ENCODE peak calls at places on chromosomes 2 and 18, in six cellular contexts. One of them, this sample, is unnamed.
A peak's percentile ranks its signal among the peaks of the same experiment; 100 is the strongest.

GRCh38 chr2:193738892-193739291 is 1544.2 kb upstream of the TMEFF2 start:
- DNase-seq in HepG2: no peak
- DNase-seq in GM12878: no peak
- DNase-seq in K562: no peak
- DNase-seq in A549: no peak
- DNase-seq in endothelial cell of umbilical vein: no peak
- DNase-seq in this sample: no peak

GRCh38 chr2:162706770-162707169 is 131.8 kb downstream of the KCNH7 start:
- DNase-seq in HepG2: no peak
- DNase-seq in A549: no peak
- DNase-seq in endothelial cell of umbilical vein: no peak
- DNase-seq in K562: no peak
- DNase-seq in GM12878: no peak
- DNase-seq in this sample: no peak

GRCh38 chr2:26086155-26086634 is 52.3 kb downstream of the RAB10 start:
- DNase-seq in endothelial cell of umbilical vein: peak; percentile 59
- DNase-seq in GM12878: peak; percentile 42
- DNase-seq in A549: no peak
- DNase-seq in K562: no peak
- DNase-seq in HepG2: no peak
- DNase-seq in this sample: peak; percentile 49

GRCh38 chr2:66897181-66897580 is 462.3 kb downstream of the MEIS1 start:
- DNase-seq in HepG2: no peak
- DNase-seq in A549: no peak
- DNase-seq in GM12878: no peak
- DNase-seq in K562: no peak
- DNase-seq in endothelial cell of umbilical vein: no peak
- DNase-seq in this sample: no peak

GRCh38 chr2:18924905-18925691 is 335.7 kb upstream of the NT5C1B start:
- DNase-seq in endothelial cell of umbilical vein: no peak
- DNase-seq in HepG2: no peak
- DNase-seq in A549: no peak
- DNase-seq in GM12878: no peak
- DNase-seq in K562: no peak
- DNase-seq in this sample: no peak

GRCh38 chr2:195500878-195501277 is 156.1 kb upstream of the SLC39A10 start:
- DNase-seq in endothelial cell of umbilical vein: no peak
- DNase-seq in A549: no peak
- DNase-seq in GM12878: no peak
- DNase-seq in HepG2: no peak
- DNase-seq in K562: no peak
- DNase-seq in this sample: no peak

GRCh38 chr2:16716051-16716450 is 50.4 kb upstream of the CYRIA start:
- DNase-seq in GM12878: no peak
- DNase-seq in HepG2: no peak
- DNase-seq in A549: no peak
- DNase-seq in endothelial cell of umbilical vein: no peak
- DNase-seq in K562: no peak
- DNase-seq in this sample: peak; percentile 68

GRCh38 chr2:10629819-10630532 is 59.8 kb downstream of the NOL10 start:
- DNase-seq in A549: no peak
- DNase-seq in K562: no peak
- DNase-seq in endothelial cell of umbilical vein: no peak
- DNase-seq in GM12878: no peak
- DNase-seq in HepG2: peak; percentile 82
- DNase-seq in this sample: no peak

GRCh38 chr2:121722479-121722878 is 14.2 kb downstream of the NIFK start:
- DNase-seq in A549: peak; percentile 48
- DNase-seq in GM12878: no peak
- DNase-seq in HepG2: no peak
- DNase-seq in endothelial cell of umbilical vein: no peak
- DNase-seq in K562: no peak
- DNase-seq in this sample: peak; percentile 50

DNA sequence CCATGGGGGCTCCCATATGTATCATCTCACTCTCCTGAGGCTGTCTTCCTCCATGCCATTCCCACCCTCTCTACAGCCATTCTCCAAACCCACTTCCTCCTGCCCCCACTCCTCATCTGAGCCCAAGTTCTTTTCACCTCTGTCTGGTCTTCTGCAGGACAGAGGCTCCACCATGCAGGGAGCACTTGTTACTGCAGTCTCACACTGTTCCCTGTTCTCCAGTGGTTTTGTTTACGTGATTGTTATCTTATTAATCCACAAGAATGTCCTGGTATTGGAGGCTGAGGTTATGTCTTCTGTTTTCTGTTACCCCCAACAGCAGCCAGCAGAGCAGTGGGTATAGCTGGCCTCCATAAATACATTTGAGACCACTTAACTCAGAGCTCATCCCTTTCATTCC is 51.4 kb downstream of the PAX8 start:
- DNase-seq in endothelial cell of umbilical vein: no peak
- DNase-seq in K562: no peak
- DNase-seq in HepG2: no peak
- DNase-seq in GM12878: no peak
- DNase-seq in A549: no peak
- DNase-seq in this sample: no peak
- TF ChIP-seq CTCF in endothelial cell of umbilical vein: no peak
- TF ChIP-seq CTCF in K562: peak; percentile 36
- TF ChIP-seq CTCF in HepG2: peak; percentile 53
- TF ChIP-seq CTCF in GM12878: no peak
- TF ChIP-seq CTCF in A549: no peak
- TF ChIP-seq CTCF in this sample: no peak

DNA sequence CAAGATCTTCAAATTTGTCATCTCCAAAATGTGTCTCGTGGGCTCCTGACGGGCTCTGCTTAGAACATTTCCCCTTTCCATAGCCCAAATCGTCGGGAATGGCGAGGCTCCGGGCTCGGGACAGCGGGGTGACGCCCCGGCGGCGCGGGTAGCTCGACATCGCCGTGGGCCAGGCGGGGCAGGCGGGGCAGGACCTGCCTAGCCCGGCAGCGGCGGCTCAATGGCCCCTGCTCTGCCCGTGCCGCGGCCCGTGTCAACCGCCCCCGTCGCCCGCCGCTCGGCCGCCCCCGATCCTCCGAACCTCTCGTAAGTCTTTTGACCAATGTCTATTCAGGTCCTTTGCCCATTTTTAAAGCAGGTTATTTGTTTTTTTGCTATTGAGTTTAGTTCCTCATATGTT is 111.2 kb downstream of the PMAIP1 start:
- DNase-seq in HepG2: no peak
- DNase-seq in A549: no peak
- DNase-seq in K562: no peak
- DNase-seq in endothelial cell of umbilical vein: no peak
- DNase-seq in GM12878: no peak
- DNase-seq in this sample: no peak
- TF ChIP-seq MYC in HepG2: no peak
- TF ChIP-seq MYC in A549: no peak
- TF ChIP-seq MYC in K562: no peak
- TF ChIP-seq MYC in endothelial cell of umbilical vein: no peak
- TF ChIP-seq MYC in GM12878: no peak
- TF ChIP-seq MYC in this sample: no peak

GRCh38 chr2:50143822-50144575 is 887.9 kb downstream of the NRXN1 start:
- DNase-seq in GM12878: peak; percentile 24
- DNase-seq in K562: no peak
- DNase-seq in endothelial cell of umbilical vein: peak; percentile 33
- DNase-seq in A549: peak; percentile 57
- DNase-seq in HepG2: peak; percentile 68
- DNase-seq in this sample: peak; percentile 57
- TF ChIP-seq CTCF in GM12878: peak; percentile 55
- TF ChIP-seq CTCF in K562: peak; percentile 13
- TF ChIP-seq CTCF in endothelial cell of umbilical vein: peak; percentile 27
- TF ChIP-seq CTCF in A549: peak; percentile 81
- TF ChIP-seq CTCF in HepG2: peak; percentile 77
- TF ChIP-seq CTCF in this sample: peak; percentile 74

DNA sequence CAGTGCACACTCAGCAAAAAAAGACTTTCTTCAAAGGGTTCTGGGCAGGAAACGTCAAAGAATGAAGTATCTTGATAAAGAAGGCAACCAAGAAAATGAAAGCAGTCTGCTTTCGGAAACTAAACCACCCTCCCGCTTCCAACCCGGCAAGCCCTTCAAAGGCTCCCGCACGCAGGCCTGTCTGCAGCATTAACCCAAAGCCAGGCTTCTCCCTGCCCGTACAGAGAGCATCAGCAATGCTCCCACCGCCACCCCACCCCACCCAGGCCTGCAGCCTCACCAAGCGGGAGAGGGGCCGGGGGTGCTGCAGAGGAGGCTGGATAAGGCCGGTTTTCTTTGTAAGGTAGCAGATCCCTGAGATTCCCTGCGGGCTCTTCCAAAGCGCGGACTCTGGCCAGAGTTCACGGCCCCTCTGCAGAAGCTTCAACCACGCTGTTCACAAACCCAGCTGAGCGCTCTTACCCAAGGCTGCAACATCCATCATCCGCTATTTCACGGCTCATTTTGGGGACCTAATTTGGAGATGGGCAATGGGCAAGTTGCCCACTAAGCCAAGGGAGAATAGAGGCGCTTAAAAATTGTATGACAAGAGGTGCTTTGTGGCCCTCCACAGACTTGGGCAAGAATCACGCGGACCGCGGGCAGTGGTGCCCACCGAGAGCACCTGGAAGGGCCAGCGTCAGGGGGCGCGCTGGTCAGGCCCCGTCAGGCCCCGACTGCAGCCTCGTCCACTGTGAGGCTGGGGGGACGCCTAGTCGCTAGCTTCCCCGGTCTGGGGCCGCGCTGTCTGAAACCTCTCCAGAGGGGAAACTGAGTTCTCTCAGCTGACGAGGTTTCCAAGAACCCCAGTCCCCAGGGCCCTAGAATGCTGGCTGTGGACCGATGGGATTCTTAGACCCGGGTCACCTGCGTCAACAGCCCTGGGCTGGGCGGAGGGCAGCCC is 225.4 kb upstream of the ID2 start:
- DNase-seq in HepG2: no peak
- DNase-seq in endothelial cell of umbilical vein: no peak
- DNase-seq in GM12878: no peak
- DNase-seq in K562: no peak
- DNase-seq in A549: no peak
- DNase-seq in this sample: no peak
- TF ChIP-seq MYC in HepG2: no peak
- TF ChIP-seq MYC in endothelial cell of umbilical vein: no peak
- TF ChIP-seq MYC in GM12878: no peak
- TF ChIP-seq MYC in K562: no peak
- TF ChIP-seq MYC in A549: no peak
- TF ChIP-seq MYC in this sample: no peak

GRCh38 chr2:227339098-227339599 is 14.1 kb downstream of the MFF start:
- DNase-seq in HepG2: peak; percentile 80
- DNase-seq in A549: peak; percentile 27
- DNase-seq in K562: no peak
- DNase-seq in GM12878: no peak
- DNase-seq in endothelial cell of umbilical vein: no peak
- DNase-seq in this sample: no peak

GRCh38 chr2:227341553-227341952 is 16.5 kb downstream of the MFF start:
- DNase-seq in A549: no peak
- DNase-seq in HepG2: no peak
- DNase-seq in K562: no peak
- DNase-seq in GM12878: no peak
- DNase-seq in endothelial cell of umbilical vein: no peak
- DNase-seq in this sample: no peak

GRCh38 chr2:227335713-227336112 is 10.7 kb downstream of the MFF start:
- DNase-seq in A549: no peak
- DNase-seq in GM12878: no peak
- DNase-seq in HepG2: no peak
- DNase-seq in K562: no peak
- DNase-seq in endothelial cell of umbilical vein: no peak
- DNase-seq in this sample: no peak

DNA sequence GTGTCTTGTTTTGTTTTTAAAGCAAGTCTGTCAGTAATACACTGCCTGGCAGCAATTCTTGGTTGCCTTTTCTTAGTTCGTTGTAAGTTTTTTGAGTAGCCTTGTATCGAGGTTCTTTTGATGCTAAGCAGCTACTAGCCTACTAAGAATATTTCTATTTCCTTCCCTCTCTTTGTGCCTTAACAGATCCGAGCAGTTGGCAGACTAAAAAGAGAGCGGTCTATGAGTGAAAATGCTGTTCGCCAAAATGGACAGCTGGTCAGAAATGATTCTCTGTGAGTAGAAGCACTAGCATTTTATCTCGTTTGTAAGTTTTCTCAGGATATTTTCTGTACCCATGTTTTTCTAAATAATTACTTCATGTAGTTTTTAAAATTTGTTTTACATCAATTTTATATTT is 15.1 kb downstream of the MFF start:
- DNase-seq in GM12878: no peak
- DNase-seq in A549: no peak
- DNase-seq in HepG2: no peak
- DNase-seq in K562: no peak
- DNase-seq in endothelial cell of umbilical vein: no peak
- DNase-seq in this sample: no peak
- TF ChIP-seq CTCF in GM12878: no peak
- TF ChIP-seq CTCF in A549: no peak
- TF ChIP-seq CTCF in HepG2: no peak
- TF ChIP-seq CTCF in K562: no peak
- TF ChIP-seq CTCF in endothelial cell of umbilical vein: no peak
- TF ChIP-seq CTCF in this sample: no peak